ENCODE peak calls at places on chromosomes 11 and 22, in ten cellular contexts. One of them, this sample, is unnamed.

GRCh38 chr11:17221968-17222367 is 14.2 kb upstream of the PIK3C2A start:
- DNase-seq in CD8-positive, alpha-beta memory T cell: no peak
- DNase-seq in aorta: no peak
- DNase-seq in heart left ventricle: no peak
- DNase-seq in HL-60: peak
- DNase-seq in coronary artery: no peak
- DNase-seq in ovary: no peak
- DNase-seq in bronchial epithelial cell: no peak
- DNase-seq in cardiac fibroblast: peak
- DNase-seq in lower lobe of right lung: no peak
- DNase-seq in this sample: no peak

GRCh38 chr11:126431401-126432064 is 76.0 kb downstream of the ST3GAL4 start:
- DNase-seq in CD8-positive, alpha-beta memory T cell: no peak
- DNase-seq in aorta: peak
- DNase-seq in heart left ventricle: peak
- DNase-seq in HL-60: no peak
- DNase-seq in coronary artery: no peak
- DNase-seq in ovary: peak
- DNase-seq in bronchial epithelial cell: peak
- DNase-seq in cardiac fibroblast: peak
- DNase-seq in lower lobe of right lung: no peak
- DNase-seq in this sample: no peak

GRCh38 chr22:41862160-41862529 is 29.2 kb downstream of the SREBF2 start:
- DNase-seq in CD8-positive, alpha-beta memory T cell: peak
- DNase-seq in aorta: no peak
- DNase-seq in heart left ventricle: no peak
- DNase-seq in HL-60: peak
- DNase-seq in coronary artery: no peak
- DNase-seq in ovary: no peak
- DNase-seq in bronchial epithelial cell: no peak
- DNase-seq in cardiac fibroblast: peak
- DNase-seq in lower lobe of right lung: no peak
- DNase-seq in this sample: no peak

GRCh38 chr11:46120361-46120710 is 918 bp downstream of the PHF21A start:
- DNase-seq in CD8-positive, alpha-beta memory T cell: no peak
- DNase-seq in aorta: peak
- DNase-seq in heart left ventricle: peak
- DNase-seq in HL-60: peak
- DNase-seq in coronary artery: no peak
- DNase-seq in ovary: peak
- DNase-seq in bronchial epithelial cell: no peak
- DNase-seq in cardiac fibroblast: no peak
- DNase-seq in lower lobe of right lung: peak
- DNase-seq in this sample: no peak

GRCh38 chr11:30983810-30984441 is 385.6 kb downstream of the DCDC1 start:
- DNase-seq in CD8-positive, alpha-beta memory T cell: no peak
- DNase-seq in aorta: no peak
- DNase-seq in heart left ventricle: no peak
- DNase-seq in HL-60: no peak
- DNase-seq in coronary artery: no peak
- DNase-seq in ovary: no peak
- DNase-seq in bronchial epithelial cell: no peak
- DNase-seq in cardiac fibroblast: no peak
- DNase-seq in lower lobe of right lung: no peak
- DNase-seq in this sample: no peak

GRCh38 chr22:18929459-18929858 is 6.6 kb downstream of the PRODH start:
- DNase-seq in CD8-positive, alpha-beta memory T cell: no peak
- DNase-seq in aorta: peak
- DNase-seq in heart left ventricle: no peak
- DNase-seq in HL-60: no peak
- DNase-seq in coronary artery: no peak
- DNase-seq in ovary: no peak
- DNase-seq in bronchial epithelial cell: no peak
- DNase-seq in cardiac fibroblast: no peak
- DNase-seq in lower lobe of right lung: no peak
- DNase-seq in this sample: no peak

GRCh38 chr11:17852246-17852645 is 117.7 kb downstream of the KCNC1 start:
- DNase-seq in CD8-positive, alpha-beta memory T cell: no peak
- DNase-seq in aorta: no peak
- DNase-seq in heart left ventricle: no peak
- DNase-seq in HL-60: no peak
- DNase-seq in coronary artery: no peak
- DNase-seq in ovary: no peak
- DNase-seq in bronchial epithelial cell: peak
- DNase-seq in cardiac fibroblast: no peak
- DNase-seq in lower lobe of right lung: no peak
- DNase-seq in this sample: no peak

GRCh38 chr22:18066181-18066859 is 11.5 kb upstream of the PEX26 start:
- DNase-seq in CD8-positive, alpha-beta memory T cell: no peak
- DNase-seq in aorta: peak
- DNase-seq in heart left ventricle: no peak
- DNase-seq in HL-60: peak
- DNase-seq in coronary artery: no peak
- DNase-seq in ovary: no peak
- DNase-seq in bronchial epithelial cell: no peak
- DNase-seq in cardiac fibroblast: no peak
- DNase-seq in lower lobe of right lung: no peak
- DNase-seq in this sample: no peak

GRCh38 chr22:44786136-44786535 is 33.8 kb downstream of the ARHGAP8 start:
- DNase-seq in CD8-positive, alpha-beta memory T cell: no peak
- DNase-seq in aorta: no peak
- DNase-seq in heart left ventricle: no peak
- DNase-seq in HL-60: no peak
- DNase-seq in coronary artery: no peak
- DNase-seq in ovary: no peak
- DNase-seq in bronchial epithelial cell: no peak
- DNase-seq in cardiac fibroblast: no peak
- DNase-seq in lower lobe of right lung: no peak
- DNase-seq in this sample: no peak

GRCh38 chr22:35421121-35421520 is 21.2 kb downstream of the MCM5 start:
- DNase-seq in CD8-positive, alpha-beta memory T cell: no peak
- DNase-seq in aorta: no peak
- DNase-seq in heart left ventricle: no peak
- DNase-seq in HL-60: no peak
- DNase-seq in coronary artery: no peak
- DNase-seq in ovary: no peak
- DNase-seq in bronchial epithelial cell: no peak
- DNase-seq in cardiac fibroblast: no peak
- DNase-seq in lower lobe of right lung: no peak
- DNase-seq in this sample: no peak
- H3K4me3 ChIP-seq in CD8-positive, alpha-beta memory T cell: no peak
- H3K4me3 ChIP-seq in aorta: no peak
- H3K4me3 ChIP-seq in heart left ventricle: no peak
- H3K4me3 ChIP-seq in HL-60: no peak
- H3K4me3 ChIP-seq in coronary artery: no peak
- H3K4me3 ChIP-seq in ovary: no peak
- H3K4me3 ChIP-seq in bronchial epithelial cell: no peak
- H3K4me3 ChIP-seq in cardiac fibroblast: no peak
- H3K4me3 ChIP-seq in lower lobe of right lung: no peak
- H3K4me3 ChIP-seq in this sample: no peak

GRCh38 chr11:64990222-64990918 is 6.4 kb downstream of the BATF2 start:
- DNase-seq in CD8-positive, alpha-beta memory T cell: no peak
- DNase-seq in aorta: peak
- DNase-seq in heart left ventricle: peak
- DNase-seq in HL-60: peak
- DNase-seq in coronary artery: no peak
- DNase-seq in ovary: no peak
- DNase-seq in bronchial epithelial cell: no peak
- DNase-seq in cardiac fibroblast: peak
- DNase-seq in lower lobe of right lung: peak
- DNase-seq in this sample: no peak
- H3K4me3 ChIP-seq in CD8-positive, alpha-beta memory T cell: no peak
- H3K4me3 ChIP-seq in aorta: no peak
- H3K4me3 ChIP-seq in heart left ventricle: peak
- H3K4me3 ChIP-seq in HL-60: no peak
- H3K4me3 ChIP-seq in coronary artery: peak
- H3K4me3 ChIP-seq in ovary: no peak
- H3K4me3 ChIP-seq in bronchial epithelial cell: no peak
- H3K4me3 ChIP-seq in cardiac fibroblast: no peak
- H3K4me3 ChIP-seq in lower lobe of right lung: peak
- H3K4me3 ChIP-seq in this sample: no peak

DNA sequence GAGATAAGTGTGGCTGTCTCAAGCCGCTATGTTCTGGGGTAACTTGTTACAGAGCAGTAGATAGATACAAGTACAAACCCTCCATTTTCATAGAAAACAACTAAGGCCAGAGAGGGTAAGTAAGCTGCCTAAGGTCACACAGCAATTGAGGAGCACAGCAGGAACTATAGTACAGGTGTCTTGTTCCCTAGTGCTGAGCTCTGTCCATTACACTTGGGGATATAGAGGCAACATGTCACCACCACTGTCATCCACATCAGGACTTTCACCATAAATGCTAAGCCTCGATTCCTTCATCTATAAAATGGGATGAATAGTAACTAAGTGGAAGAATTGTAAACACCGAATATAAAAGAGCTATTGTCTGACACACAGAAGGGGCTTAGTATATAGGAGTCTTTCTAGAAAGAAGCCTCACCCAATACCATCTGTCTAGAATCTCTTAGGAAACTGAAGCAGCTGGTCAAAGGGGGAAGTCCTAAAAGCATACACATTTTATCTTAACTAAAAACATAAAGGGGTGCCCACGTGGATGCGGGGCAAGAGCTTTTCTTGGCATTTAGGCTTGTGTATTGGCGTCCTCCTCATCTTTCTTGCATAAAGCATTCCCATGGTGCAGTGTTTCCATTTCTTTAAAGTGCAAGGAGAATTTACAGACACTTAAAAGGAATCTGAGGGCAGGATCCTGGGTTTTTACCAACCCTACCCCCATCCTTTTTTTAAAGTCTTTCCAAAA is 93.8 kb upstream of the ALX4 start:
- DNase-seq in CD8-positive, alpha-beta memory T cell: no peak
- DNase-seq in aorta: no peak
- DNase-seq in heart left ventricle: no peak
- DNase-seq in HL-60: no peak
- DNase-seq in coronary artery: no peak
- DNase-seq in ovary: no peak
- DNase-seq in bronchial epithelial cell: no peak
- DNase-seq in cardiac fibroblast: no peak
- DNase-seq in lower lobe of right lung: no peak
- DNase-seq in this sample: no peak
- H3K4me3 ChIP-seq in CD8-positive, alpha-beta memory T cell: no peak
- H3K4me3 ChIP-seq in aorta: no peak
- H3K4me3 ChIP-seq in heart left ventricle: no peak
- H3K4me3 ChIP-seq in HL-60: no peak
- H3K4me3 ChIP-seq in coronary artery: no peak
- H3K4me3 ChIP-seq in ovary: no peak
- H3K4me3 ChIP-seq in bronchial epithelial cell: no peak
- H3K4me3 ChIP-seq in cardiac fibroblast: no peak
- H3K4me3 ChIP-seq in lower lobe of right lung: no peak
- H3K4me3 ChIP-seq in this sample: no peak

GRCh38 chr11:61829806-61830205 is 1.7 kb downstream of the FADS2 start:
- DNase-seq in CD8-positive, alpha-beta memory T cell: no peak
- DNase-seq in aorta: no peak
- DNase-seq in heart left ventricle: no peak
- DNase-seq in HL-60: no peak
- DNase-seq in coronary artery: no peak
- DNase-seq in ovary: no peak
- DNase-seq in bronchial epithelial cell: no peak
- DNase-seq in cardiac fibroblast: no peak
- DNase-seq in lower lobe of right lung: no peak
- DNase-seq in this sample: no peak
- H3K4me3 ChIP-seq in CD8-positive, alpha-beta memory T cell: no peak
- H3K4me3 ChIP-seq in aorta: peak
- H3K4me3 ChIP-seq in heart left ventricle: peak
- H3K4me3 ChIP-seq in HL-60: no peak
- H3K4me3 ChIP-seq in coronary artery: peak
- H3K4me3 ChIP-seq in ovary: no peak
- H3K4me3 ChIP-seq in bronchial epithelial cell: no peak
- H3K4me3 ChIP-seq in cardiac fibroblast: peak
- H3K4me3 ChIP-seq in lower lobe of right lung: peak
- H3K4me3 ChIP-seq in this sample: peak

GRCh38 chr22:23754980-23755636 is 883 bp upstream of the VPREB3 start:
- DNase-seq in CD8-positive, alpha-beta memory T cell: no peak
- DNase-seq in aorta: no peak
- DNase-seq in heart left ventricle: no peak
- DNase-seq in HL-60: no peak
- DNase-seq in coronary artery: no peak
- DNase-seq in ovary: no peak
- DNase-seq in bronchial epithelial cell: no peak
- DNase-seq in cardiac fibroblast: peak
- DNase-seq in lower lobe of right lung: no peak
- DNase-seq in this sample: no peak
- H3K4me3 ChIP-seq in CD8-positive, alpha-beta memory T cell: no peak
- H3K4me3 ChIP-seq in aorta: no peak
- H3K4me3 ChIP-seq in heart left ventricle: no peak
- H3K4me3 ChIP-seq in HL-60: no peak
- H3K4me3 ChIP-seq in coronary artery: no peak
- H3K4me3 ChIP-seq in ovary: no peak
- H3K4me3 ChIP-seq in bronchial epithelial cell: no peak
- H3K4me3 ChIP-seq in cardiac fibroblast: no peak
- H3K4me3 ChIP-seq in lower lobe of right lung: no peak
- H3K4me3 ChIP-seq in this sample: no peak

DNA sequence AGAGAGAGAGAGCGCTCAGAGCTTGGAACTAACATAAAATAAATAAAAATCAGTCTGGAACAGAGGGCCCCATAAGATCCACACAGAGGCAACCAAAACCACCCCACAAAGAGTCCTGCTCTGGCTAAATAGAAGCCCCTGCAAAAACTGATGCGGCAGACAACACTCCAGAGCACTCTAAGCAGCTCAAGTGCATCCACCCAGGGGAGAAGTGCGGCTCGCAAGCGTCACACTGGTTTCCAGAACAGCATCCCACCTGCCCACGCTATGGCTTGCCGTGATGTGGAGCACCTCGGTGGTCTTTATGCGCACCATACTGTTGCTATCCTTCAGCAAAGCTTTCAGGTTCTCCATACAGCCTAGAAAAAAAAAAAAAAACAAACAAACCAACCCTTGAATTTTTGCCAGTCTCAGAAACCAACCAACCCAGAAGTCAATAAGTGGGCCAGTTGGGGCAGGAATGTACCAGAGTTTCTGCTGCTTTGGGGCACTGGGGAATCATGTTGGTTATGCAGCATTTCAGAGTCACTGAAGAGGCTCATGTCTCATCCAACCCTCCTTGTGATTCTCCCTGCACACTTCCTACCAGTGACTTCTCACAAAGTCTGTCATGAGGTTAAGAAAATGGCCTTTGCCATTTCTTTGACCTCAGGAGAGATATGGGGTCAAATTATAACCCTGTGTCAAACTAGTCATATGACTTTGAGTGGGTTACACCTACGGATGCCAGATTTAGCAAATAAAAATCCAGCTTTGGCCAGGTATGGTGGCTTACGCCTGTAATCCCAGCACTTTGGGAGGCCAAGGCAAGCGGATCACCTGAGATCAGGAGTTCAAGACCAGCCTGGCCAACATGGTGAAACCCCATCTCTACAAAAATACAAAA is 3.0 kb downstream of the RSPH14 start:
- DNase-seq in CD8-positive, alpha-beta memory T cell: no peak
- DNase-seq in aorta: no peak
- DNase-seq in heart left ventricle: no peak
- DNase-seq in HL-60: no peak
- DNase-seq in coronary artery: no peak
- DNase-seq in ovary: no peak
- DNase-seq in bronchial epithelial cell: peak
- DNase-seq in cardiac fibroblast: no peak
- DNase-seq in lower lobe of right lung: no peak
- DNase-seq in this sample: no peak
- H3K4me3 ChIP-seq in CD8-positive, alpha-beta memory T cell: no peak
- H3K4me3 ChIP-seq in aorta: no peak
- H3K4me3 ChIP-seq in heart left ventricle: no peak
- H3K4me3 ChIP-seq in HL-60: no peak
- H3K4me3 ChIP-seq in coronary artery: no peak
- H3K4me3 ChIP-seq in ovary: no peak
- H3K4me3 ChIP-seq in bronchial epithelial cell: no peak
- H3K4me3 ChIP-seq in cardiac fibroblast: no peak
- H3K4me3 ChIP-seq in lower lobe of right lung: no peak
- H3K4me3 ChIP-seq in this sample: no peak

This sample was measured in AG04450.